ENCODE peak calls at places on chromosomes 1 and 21, in five cellular contexts. One of them, this sample, is unnamed.

GRCh38 chr1:27980216-27980820 is 20.5 kb downstream of the XKR8 start:
- DNase-seq in NCI-H1417 treated with DMSO at 0.1 percent for 48 hours: no peak
- DNase-seq in HTR-8/SVneo: no peak
- DNase-seq in fibroblast of lung: peak
- DNase-seq in stomach: no peak
- DNase-seq in this sample: no peak

GRCh38 chr1:161071886-161072371 is 2.2 kb upstream of the ARHGAP30 start:
- DNase-seq in HTR-8/SVneo: peak
- DNase-seq in fibroblast of lung: peak
- DNase-seq in NCI-H1417 treated with DMSO at 0.1 percent for 48 hours: no peak
- DNase-seq in stomach: peak
- DNase-seq in this sample: no peak

GRCh38 chr1:19437911-19438310 is 47.4 kb downstream of the CAPZB start:
- DNase-seq in fibroblast of lung: no peak
- DNase-seq in HTR-8/SVneo: no peak
- DNase-seq in NCI-H1417 treated with DMSO at 0.1 percent for 48 hours: no peak
- DNase-seq in stomach: peak
- DNase-seq in this sample: no peak

GRCh38 chr1:147493349-147493748 is 48.0 kb upstream of the BCL9 start:
- DNase-seq in fibroblast of lung: no peak
- DNase-seq in stomach: no peak
- DNase-seq in NCI-H1417 treated with DMSO at 0.1 percent for 48 hours: no peak
- DNase-seq in HTR-8/SVneo: no peak
- DNase-seq in this sample: no peak

GRCh38 chr1:13730751-13731482 is 30.9 kb downstream of the PRDM2 start:
- DNase-seq in stomach: peak
- DNase-seq in NCI-H1417 treated with DMSO at 0.1 percent for 48 hours: no peak
- DNase-seq in fibroblast of lung: peak
- DNase-seq in HTR-8/SVneo: no peak
- DNase-seq in this sample: no peak

GRCh38 chr1:211642870-211643269 is 32.6 kb downstream of the NEK2 start:
- DNase-seq in stomach: no peak
- DNase-seq in NCI-H1417 treated with DMSO at 0.1 percent for 48 hours: no peak
- DNase-seq in fibroblast of lung: no peak
- DNase-seq in HTR-8/SVneo: no peak
- DNase-seq in this sample: no peak

GRCh38 chr1:154607084-154607747 is 770 bp downstream of the ADAR start:
- DNase-seq in HTR-8/SVneo: no peak
- DNase-seq in NCI-H1417 treated with DMSO at 0.1 percent for 48 hours: no peak
- DNase-seq in stomach: no peak
- DNase-seq in fibroblast of lung: peak
- DNase-seq in this sample: no peak

GRCh38 chr21:36073181-36073580 is 3.4 kb downstream of the CBR1 start:
- DNase-seq in fibroblast of lung: no peak
- DNase-seq in HTR-8/SVneo: no peak
- DNase-seq in NCI-H1417 treated with DMSO at 0.1 percent for 48 hours: no peak
- DNase-seq in stomach: peak
- DNase-seq in this sample: no peak

GRCh38 chr1:179575497-179576314 is at the start of gene NPHS2:
- DNase-seq in HTR-8/SVneo: no peak
- DNase-seq in fibroblast of lung: no peak
- DNase-seq in NCI-H1417 treated with DMSO at 0.1 percent for 48 hours: no peak
- DNase-seq in stomach: no peak
- DNase-seq in this sample: no peak

GRCh38 chr1:26789953-26790352 is 2.2 kb downstream of the PIGV start:
- DNase-seq in stomach: no peak
- DNase-seq in fibroblast of lung: no peak
- DNase-seq in HTR-8/SVneo: no peak
- DNase-seq in NCI-H1417 treated with DMSO at 0.1 percent for 48 hours: no peak
- DNase-seq in this sample: no peak

GRCh38 chr1:7136166-7136953 is 351.1 kb downstream of the CAMTA1 start:
- DNase-seq in stomach: no peak
- DNase-seq in NCI-H1417 treated with DMSO at 0.1 percent for 48 hours: no peak
- DNase-seq in HTR-8/SVneo: no peak
- DNase-seq in fibroblast of lung: peak
- DNase-seq in this sample: no peak

GRCh38 chr1:110765640-110766335 is 91.0 kb upstream of the KCNA3 start:
- DNase-seq in stomach: no peak
- DNase-seq in NCI-H1417 treated with DMSO at 0.1 percent for 48 hours: no peak
- DNase-seq in fibroblast of lung: peak
- DNase-seq in HTR-8/SVneo: peak
- DNase-seq in this sample: no peak

GRCh38 chr1:200558866-200559459 is 61.6 kb downstream of the KIF14 start:
- DNase-seq in NCI-H1417 treated with DMSO at 0.1 percent for 48 hours: no peak
- DNase-seq in fibroblast of lung: peak
- DNase-seq in HTR-8/SVneo: peak
- DNase-seq in stomach: no peak
- DNase-seq in this sample: no peak

This sample was measured in NCI-H1436 treated with DMSO at 0.1 percent for 48 hours.